ENCODE peak calls at places on chromosomes 16 and 17, in five cellular contexts. T is non-pigmented ciliary epithelial cell; W is stimulated activated CD4-positive, alpha-beta T cell treated with anti-CD3 and anti-CD28 coated beads, TNF-alpha, amount 100 ng/mL, for 4 hours; P is amygdala; Y is G401. K is an unnamed sample.
A peak's percentile ranks its signal among the peaks of the same experiment; 100 is the strongest.

GRCh38 chr16:4376126-4376819 is 4.6 kb downstream of the VASN start:
- DNase-seq in T (no peak), W (no peak), P (peak; percentile 87), Y (peak; percentile 81), K (peak; percentile 57)

GRCh38 chr16:4698321-4699029 is 5.1 kb downstream of the NUDT16L1 start:
- DNase-seq in T (no peak), W (no peak), P (no peak), Y (no peak), K (no peak)

GRCh38 chr16:14238756-14239155 is 167.6 kb downstream of the MRTFB start:
- DNase-seq in T (no peak), W (no peak), P (no peak), Y (no peak), K (no peak)

GRCh38 chr16:57628008-57628781 is at the start of gene ADGRG1:
- DNase-seq in T (peak; percentile 76), W (peak; percentile 18), P (peak; percentile 96), Y (peak; percentile 28), K (peak; percentile 71)

GRCh38 chr17:55533611-55534010 is 22.4 kb upstream of the SMIM36 start:
- DNase-seq in T (no peak), W (no peak), P (no peak), Y (no peak), K (no peak)

GRCh38 chr17:40536731-40537171 is 28.5 kb downstream of the CCR7 start:
- DNase-seq in T (no peak), W (no peak), P (no peak), Y (no peak), K (no peak)

GRCh38 chr17:73279704-73280103 is 18.0 kb upstream of the CPSF4L start:
- DNase-seq in T (no peak), W (no peak), P (no peak), Y (no peak), K (no peak)

GRCh38 chr17:17890773-17891759 is 54.3 kb upstream of the SREBF1 start:
- DNase-seq in T (no peak), W (no peak), P (no peak), Y (peak; percentile 36), K (no peak)

GRCh38 chr16:71542377-71542776 is 16.2 kb downstream of the CHST4 start:
- DNase-seq in T (no peak), W (peak; percentile 29), P (peak; percentile 1), Y (peak; percentile 6), K (no peak)

GRCh38 chr16:84874983-84875382 is 55.2 kb downstream of the CRISPLD2 start:
- DNase-seq in T (no peak), W (no peak), P (no peak), Y (no peak), K (no peak)

GRCh38 chr17:48139948-48140347 is 32.4 kb downstream of the SNX11 start:
- DNase-seq in T (no peak), W (no peak), P (no peak), Y (no peak), K (no peak)

GRCh38 chr16:12317121-12317810 is 340.7 kb downstream of the SNX29 start:
- DNase-seq in T (no peak), W (no peak), P (no peak), Y (no peak), K (no peak)

GRCh38 chr17:55513885-55514590 is 2.8 kb upstream of the SMIM36 start:
- DNase-seq in T (no peak), W (peak; percentile 31), P (peak; percentile 43), Y (peak; percentile 79), K (peak; percentile 49)